ENCODE peak calls at places on chromosomes 1 and 21, in four cellular contexts. Z is heart right ventricle, F is tibial artery, Y is upper lobe of right lung. O is an unnamed sample.

GRCh38 chr21:29098156-29098555 is 24.7 kb upstream of the CCT8 start:
- DNase-seq in Z (no peak), F (no peak), Y (no peak), O (no peak)

GRCh38 chr1:6281511-6282402 is 20.9 kb upstream of the GPR153 start:
- DNase-seq in Z (no peak), F (no peak), Y (no peak), O (no peak)

GRCh38 chr1:72281637-72282270 is 585 bp downstream of the NEGR1 start:
- DNase-seq in Z (no peak), F (peak; percentile 64), Y (no peak), O (no peak)

GRCh38 chr21:37364722-37365121 is 1.9 kb upstream of the DYRK1A start:
- DNase-seq in Z (no peak), F (no peak), Y (no peak), O (no peak)

GRCh38 chr1:31572323-31573104 is 3.8 kb upstream of the TINAGL1 start:
- DNase-seq in Z (no peak), F (no peak), Y (peak; percentile 67), O (peak; percentile 61)

GRCh38 chr1:108826081-108826635 is 30.7 kb downstream of the AKNAD1 start:
- DNase-seq in Z (no peak), F (no peak), Y (no peak), O (no peak)

GRCh38 chr1:173409613-173410012 is 67.5 kb upstream of the PRDX6 start:
- DNase-seq in Z (peak; percentile 37), F (no peak), Y (peak; percentile 69), O (peak; percentile 34)

GRCh38 chr21:32131164-32131563 is 147.7 kb downstream of the MIS18A start:
- DNase-seq in Z (no peak), F (no peak), Y (no peak), O (no peak)

GRCh38 chr1:24108334-24109165 is 3.4 kb downstream of the MYOM3 start:
- DNase-seq in Z (no peak), F (no peak), Y (peak; percentile 53), O (peak; percentile 54)

GRCh38 chr1:2443285-2444137 is 31.1 kb upstream of the PEX10 start:
- DNase-seq in Z (no peak), F (no peak), Y (no peak), O (peak; percentile 23)

GRCh38 chr21:33751120-33751519 is 108.8 kb downstream of the ITSN1 start:
- DNase-seq in Z (no peak), F (no peak), Y (no peak), O (peak; percentile 14)

GRCh38 chr1:210696709-210697108 is 368.0 kb downstream of the HHAT start:
- DNase-seq in Z (no peak), F (no peak), Y (no peak), O (no peak)

GRCh38 chr1:94250341-94250740 is 13.0 kb upstream of the ARHGAP29 start:
- DNase-seq in Z (no peak), F (no peak), Y (no peak), O (no peak)

GRCh38 chr1:2413495-2414296 is 1.3 kb upstream of the PEX10 start:
- DNase-seq in Z (no peak), F (no peak), Y (no peak), O (no peak)

GRCh38 chr1:179761296-179761695 is 18.2 kb downstream of the FAM163A start:
- DNase-seq in Z (no peak), F (no peak), Y (no peak), O (no peak)

GRCh38 chr1:108962681-108963051 is 618 bp downstream of the CLCC1 start:
- DNase-seq in Z (peak; percentile 10), F (no peak), Y (peak; percentile 72), O (no peak)

GRCh38 chr1:94199398-94199797 is 38.0 kb downstream of the ARHGAP29 start:
- DNase-seq in Z (no peak), F (no peak), Y (no peak), O (no peak)

GRCh38 chr1:118136511-118136937 is 48.5 kb downstream of the SPAG17 start:
- DNase-seq in Z (no peak), F (no peak), Y (no peak), O (peak; percentile 71)

GRCh38 chr1:169392406-169392805 is 24.4 kb downstream of the BLZF1 start:
- DNase-seq in Z (no peak), F (no peak), Y (no peak), O (no peak)

GRCh38 chr1:65231718-65232330 is 77.5 kb upstream of the DNAJC6 start:
- DNase-seq in Z (no peak), F (no peak), Y (no peak), O (no peak)

GRCh38 chr21:44527156-44527982 is 12.6 kb downstream of the KRTAP10-1 start:
- DNase-seq in Z (no peak), F (peak; percentile 33), Y (peak; percentile 39), O (no peak)

GRCh38 chr1:198929961-198930599 is 291.2 kb downstream of the PTPRC start:
- DNase-seq in Z (no peak), F (no peak), Y (no peak), O (peak; percentile 55)

GRCh38 chr1:230382060-230382491 is 44.1 kb downstream of the PGBD5 start:
- DNase-seq in Z (no peak), F (no peak), Y (peak; percentile 71), O (no peak)

GRCh38 chr1:180953791-180954721 is 41.4 kb downstream of the KIAA1614 start:
- DNase-seq in Z (peak; percentile 44), F (peak; percentile 75), Y (peak; percentile 79), O (peak; percentile 69)

GRCh38 chr1:186858923-186859322 is 30.2 kb downstream of the PLA2G4A start:
- DNase-seq in Z (peak; percentile 9), F (peak; percentile 66), Y (no peak), O (no peak)

GRCh38 chr21:44817506-44817880 is 369 bp downstream of the SUMO3 start:
- DNase-seq in Z (peak; percentile 92), F (peak; percentile 95), Y (peak; percentile 96), O (peak; percentile 97)

GRCh38 chr1:42035205-42035829 is 116.6 kb upstream of the HIVEP3 start:
- DNase-seq in Z (peak; percentile 59), F (peak; percentile 78), Y (peak; percentile 81), O (peak; percentile 81)

GRCh38 chr1:181128592-181129497 is 40.3 kb downstream of the IER5 start:
- DNase-seq in Z (peak; percentile 28), F (no peak), Y (peak; percentile 85), O (no peak)

GRCh38 chr1:18855573-18855972 is 3.9 kb downstream of the TAS1R2 start:
- DNase-seq in Z (no peak), F (no peak), Y (peak; percentile 29), O (no peak)

DNA sequence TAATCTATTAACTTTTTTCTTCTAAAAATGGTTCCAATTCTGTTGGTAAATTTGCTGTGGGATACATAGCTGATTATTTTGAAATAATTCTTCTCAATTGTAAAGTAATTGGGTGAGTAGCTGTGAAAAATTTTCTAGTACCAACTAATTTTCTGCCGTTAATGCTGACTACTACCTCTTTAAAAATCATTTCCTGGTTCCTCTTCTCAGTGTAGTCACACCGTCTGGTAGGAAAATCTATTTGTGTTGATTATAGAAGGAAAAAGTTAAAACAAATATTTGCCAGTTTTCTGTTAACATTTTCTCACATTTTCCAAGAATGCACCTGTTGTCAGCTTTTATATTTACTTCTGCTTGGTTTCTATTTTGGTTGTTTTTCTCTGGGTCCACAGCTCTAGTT is 82.0 kb downstream of the MAP3K21 start:
- DNase-seq in Z (no peak), F (no peak), Y (no peak), O (no peak)
- H3K4me3 ChIP-seq in Z (no peak overlapping the region), F (no peak overlapping the region), Y (no peak overlapping the region), O (no peak overlapping the region)

GRCh38 chr21:14073615-14074014 is 137.1 kb downstream of the LIPI start:
- DNase-seq in Z (no peak), F (no peak), Y (no peak), O (no peak)
- H3K9me3 ChIP-seq in Z (peaks cover 5% of the 10 kb centered on the region), F (peaks cover 4% of the 10 kb centered on the region), Y (no peaks in the 10 kb centered on the region), O (no peaks in the 10 kb centered on the region)

GRCh38 chr1:244365821-244366220 is 85.9 kb downstream of the ADSS2 start:
- DNase-seq in Z (no peak), F (no peak), Y (no peak), O (no peak)

GRCh38 chr1:244356371-244356770 is 95.3 kb downstream of the ADSS2 start:
- DNase-seq in Z (no peak), F (no peak), Y (no peak), O (no peak)

GRCh38 chr1:244367399-244368114 is 84.2 kb downstream of the ADSS2 start:
- DNase-seq in Z (no peak), F (no peak), Y (no peak), O (no peak)

GRCh38 chr1:244362481-244362880 is 89.2 kb downstream of the ADSS2 start:
- DNase-seq in Z (no peak), F (no peak), Y (no peak), O (no peak)

DNA sequence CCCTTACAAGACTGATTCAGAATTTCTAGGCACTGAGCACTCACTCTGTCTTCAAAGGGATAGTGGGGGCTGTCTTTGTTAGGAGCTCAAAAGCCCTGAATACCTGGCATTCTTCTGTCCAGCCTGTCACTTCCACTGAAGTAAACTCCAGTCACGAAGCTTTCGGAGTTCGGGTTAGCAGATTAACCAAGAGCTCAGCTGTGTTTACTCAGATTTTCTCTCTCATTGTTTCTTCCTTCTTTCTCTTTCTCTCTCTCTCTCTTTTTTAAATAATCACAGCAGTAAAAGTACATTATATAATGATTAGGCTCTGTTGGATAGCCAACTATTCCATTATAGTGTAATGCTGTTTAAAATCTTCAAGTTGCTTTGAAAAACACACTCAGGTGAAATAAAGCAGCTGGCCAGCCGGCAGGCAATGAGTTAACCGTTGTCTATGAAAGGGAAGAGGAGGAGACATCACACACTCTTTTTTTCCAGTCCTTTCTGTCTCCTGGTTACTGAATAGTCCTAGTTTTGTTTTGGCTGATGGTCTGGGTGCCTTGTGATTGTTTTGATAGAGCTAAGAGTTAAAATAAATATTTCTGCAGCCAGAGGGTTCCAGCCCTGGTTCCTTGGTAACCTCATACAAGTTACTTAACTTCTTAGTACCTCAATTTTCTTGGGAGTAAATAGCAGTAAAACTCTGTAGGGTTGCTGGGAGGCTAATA is 89.8 kb downstream of the ADSS2 start:
- DNase-seq in Z (no peak), F (no peak), Y (no peak), O (peak; percentile 68)
- H3K4me3 ChIP-seq in Z (no peak overlapping the region), F (no peak overlapping the region), Y (peak overlapping the region; percentile 19), O (peak overlapping the region; percentile 67)

GRCh38 chr1:4771721-4772120 is 117.3 kb downstream of the AJAP1 start:
- DNase-seq in Z (no peak), F (no peak), Y (no peak), O (no peak)
- H3K9me3 ChIP-seq in Z (no peaks in the 10 kb centered on the region), F (no peaks in the 10 kb centered on the region), Y (no peaks in the 10 kb centered on the region), O (no peaks in the 10 kb centered on the region)

GRCh38 chr1:28028873-28029654 is 59.3 kb downstream of the EYA3 start:
- DNase-seq in Z (no peak), F (no peak), Y (no peak), O (peak; percentile 52)
- H3K4me3 ChIP-seq in Z (no peak overlapping the region), F (no peak overlapping the region), Y (no peak overlapping the region), O (no peak overlapping the region)

GRCh38 chr1:152621993-152622392 is 910 bp downstream of the LCE3A start:
- DNase-seq in Z (no peak), F (no peak), Y (no peak), O (no peak)
- H3K9me3 ChIP-seq in Z (peaks cover 26% of the 10 kb centered on the region), F (peaks cover 10% of the 10 kb centered on the region), Y (peaks cover 16% of the 10 kb centered on the region), O (peaks cover 40% of the 10 kb centered on the region)

O was measured in adipocyte.